ENCODE peak calls at places on chromosomes 5 and 9, in four cellular contexts. One of them, this sample, is unnamed.

GRCh38 chr9:133738039-133738805 is at the start of gene SARDH:
- DNase-seq in NCI-H748 treated with DMSO at 0.1 percent for 48 hours: no peak
- DNase-seq in gastrocnemius medialis: no peak
- DNase-seq in B cell: peak
- DNase-seq in this sample: peak

GRCh38 chr5:178998441-178998840 is 3.3 kb upstream of the GRM6 start:
- DNase-seq in NCI-H748 treated with DMSO at 0.1 percent for 48 hours: no peak
- DNase-seq in gastrocnemius medialis: no peak
- DNase-seq in B cell: no peak
- DNase-seq in this sample: no peak

GRCh38 chr5:73282383-73282782 is 109.4 kb downstream of the TMEM174 start:
- DNase-seq in NCI-H748 treated with DMSO at 0.1 percent for 48 hours: peak
- DNase-seq in gastrocnemius medialis: no peak
- DNase-seq in B cell: no peak
- DNase-seq in this sample: no peak

GRCh38 chr9:134325096-134325812 is 1.0 kb upstream of the RXRA start:
- DNase-seq in NCI-H748 treated with DMSO at 0.1 percent for 48 hours: no peak
- DNase-seq in gastrocnemius medialis: no peak
- DNase-seq in B cell: peak
- DNase-seq in this sample: peak

GRCh38 chr9:131676431-131676972 is 63.4 kb downstream of the RAPGEF1 start:
- DNase-seq in NCI-H748 treated with DMSO at 0.1 percent for 48 hours: no peak
- DNase-seq in gastrocnemius medialis: no peak
- DNase-seq in B cell: peak
- DNase-seq in this sample: no peak

GRCh38 chr5:150653145-150653761 is 7.8 kb upstream of the MYOZ3 start:
- DNase-seq in NCI-H748 treated with DMSO at 0.1 percent for 48 hours: no peak
- DNase-seq in gastrocnemius medialis: no peak
- DNase-seq in B cell: no peak
- DNase-seq in this sample: no peak

GRCh38 chr9:117325110-117325788 is 89.6 kb downstream of the ASTN2 start:
- DNase-seq in NCI-H748 treated with DMSO at 0.1 percent for 48 hours: peak
- DNase-seq in gastrocnemius medialis: no peak
- DNase-seq in B cell: no peak
- DNase-seq in this sample: no peak

GRCh38 chr5:93058309-93058708 is 522.7 kb downstream of the NR2F1-AS1 start:
- DNase-seq in NCI-H748 treated with DMSO at 0.1 percent for 48 hours: no peak
- DNase-seq in gastrocnemius medialis: no peak
- DNase-seq in B cell: no peak
- DNase-seq in this sample: no peak

GRCh38 chr5:124728331-124729307 is 17.8 kb downstream of the ZNF608 start:
- DNase-seq in NCI-H748 treated with DMSO at 0.1 percent for 48 hours: no peak
- DNase-seq in gastrocnemius medialis: no peak
- DNase-seq in B cell: no peak
- DNase-seq in this sample: no peak

GRCh38 chr5:57896596-57896995 is 414.0 kb upstream of the ACTBL2 start:
- DNase-seq in NCI-H748 treated with DMSO at 0.1 percent for 48 hours: no peak
- DNase-seq in gastrocnemius medialis: no peak
- DNase-seq in B cell: no peak
- DNase-seq in this sample: no peak

GRCh38 chr5:14502291-14502690 is 79.3 kb upstream of the OTULINL start:
- DNase-seq in NCI-H748 treated with DMSO at 0.1 percent for 48 hours: no peak
- DNase-seq in gastrocnemius medialis: no peak
- DNase-seq in B cell: no peak
- DNase-seq in this sample: no peak

GRCh38 chr5:53478411-53479044 is 1.9 kb upstream of the FST start:
- DNase-seq in NCI-H748 treated with DMSO at 0.1 percent for 48 hours: peak
- DNase-seq in gastrocnemius medialis: no peak
- DNase-seq in B cell: peak
- DNase-seq in this sample: no peak

GRCh38 chr5:178068293-178068692 is 45.0 kb upstream of the N4BP3 start:
- DNase-seq in NCI-H748 treated with DMSO at 0.1 percent for 48 hours: peak
- DNase-seq in gastrocnemius medialis: no peak
- DNase-seq in B cell: peak
- DNase-seq in this sample: no peak

GRCh38 chr9:6149315-6149714 is 66.3 kb upstream of the IL33 start:
- DNase-seq in NCI-H748 treated with DMSO at 0.1 percent for 48 hours: no peak
- DNase-seq in gastrocnemius medialis: no peak
- DNase-seq in B cell: no peak
- DNase-seq in this sample: peak

GRCh38 chr5:175893466-175893865 is 22.1 kb downstream of the CPLX2 start:
- DNase-seq in NCI-H748 treated with DMSO at 0.1 percent for 48 hours: no peak
- DNase-seq in gastrocnemius medialis: no peak
- DNase-seq in B cell: no peak
- DNase-seq in this sample: no peak

GRCh38 chr5:95709967-95710650 is 21.0 kb upstream of the RHOBTB3 start:
- DNase-seq in NCI-H748 treated with DMSO at 0.1 percent for 48 hours: peak
- DNase-seq in gastrocnemius medialis: peak
- DNase-seq in B cell: no peak
- DNase-seq in this sample: peak

GRCh38 chr5:58759745-58760144 is 176.9 kb downstream of the RAB3C start:
- DNase-seq in NCI-H748 treated with DMSO at 0.1 percent for 48 hours: no peak
- DNase-seq in gastrocnemius medialis: no peak
- DNase-seq in B cell: peak
- DNase-seq in this sample: no peak

GRCh38 chr5:171926311-171926710 is 80.1 kb downstream of the FBXW11 start:
- DNase-seq in NCI-H748 treated with DMSO at 0.1 percent for 48 hours: no peak
- DNase-seq in gastrocnemius medialis: no peak
- DNase-seq in B cell: peak
- DNase-seq in this sample: no peak

GRCh38 chr5:169091396-169091980 is 209.5 kb downstream of the SLIT3 start:
- DNase-seq in NCI-H748 treated with DMSO at 0.1 percent for 48 hours: no peak
- DNase-seq in gastrocnemius medialis: no peak
- DNase-seq in B cell: no peak
- DNase-seq in this sample: no peak

GRCh38 chr5:143653256-143653655 is 158.7 kb upstream of the HMHB1 start:
- DNase-seq in NCI-H748 treated with DMSO at 0.1 percent for 48 hours: no peak
- DNase-seq in gastrocnemius medialis: no peak
- DNase-seq in B cell: no peak
- DNase-seq in this sample: no peak

GRCh38 chr9:69027355-69028097 is 8.0 kb upstream of the FXN start:
- DNase-seq in NCI-H748 treated with DMSO at 0.1 percent for 48 hours: peak
- DNase-seq in gastrocnemius medialis: no peak
- DNase-seq in B cell: peak
- DNase-seq in this sample: no peak

GRCh38 chr9:32378993-32379729 is 5.3 kb upstream of the ACO1 start:
- DNase-seq in NCI-H748 treated with DMSO at 0.1 percent for 48 hours: peak
- DNase-seq in gastrocnemius medialis: no peak
- DNase-seq in B cell: peak
- DNase-seq in this sample: no peak

GRCh38 chr9:33734911-33735310 is 60.5 kb upstream of the PRSS3 start:
- DNase-seq in NCI-H748 treated with DMSO at 0.1 percent for 48 hours: no peak
- DNase-seq in gastrocnemius medialis: no peak
- DNase-seq in B cell: no peak
- DNase-seq in this sample: no peak

GRCh38 chr5:127228540-127229184 is 61.9 kb upstream of the MEGF10 start:
- DNase-seq in NCI-H748 treated with DMSO at 0.1 percent for 48 hours: no peak
- DNase-seq in gastrocnemius medialis: no peak
- DNase-seq in B cell: peak
- DNase-seq in this sample: no peak

GRCh38 chr9:110049699-110050450 is 158.1 kb downstream of the C9orf152 start:
- DNase-seq in NCI-H748 treated with DMSO at 0.1 percent for 48 hours: no peak
- DNase-seq in gastrocnemius medialis: no peak
- DNase-seq in B cell: peak
- DNase-seq in this sample: peak

GRCh38 chr9:13186774-13187173 is 92.7 kb downstream of the MPDZ start:
- DNase-seq in NCI-H748 treated with DMSO at 0.1 percent for 48 hours: no peak
- DNase-seq in gastrocnemius medialis: no peak
- DNase-seq in B cell: no peak
- DNase-seq in this sample: no peak

GRCh38 chr5:115920171-115920725 is 42.0 kb upstream of the LVRN start:
- DNase-seq in NCI-H748 treated with DMSO at 0.1 percent for 48 hours: no peak
- DNase-seq in gastrocnemius medialis: no peak
- DNase-seq in B cell: no peak
- DNase-seq in this sample: no peak

GRCh38 chr9:96006961-96007360 is 131.5 kb downstream of the ERCC6L2 start:
- DNase-seq in NCI-H748 treated with DMSO at 0.1 percent for 48 hours: no peak
- DNase-seq in gastrocnemius medialis: no peak
- DNase-seq in B cell: no peak
- DNase-seq in this sample: no peak

GRCh38 chr9:124000784-124001444 is 10.7 kb upstream of the LHX2 start:
- DNase-seq in NCI-H748 treated with DMSO at 0.1 percent for 48 hours: peak
- DNase-seq in gastrocnemius medialis: no peak
- DNase-seq in B cell: peak
- DNase-seq in this sample: no peak

GRCh38 chr9:36337865-36338264 is 62.2 kb downstream of the RNF38 start:
- DNase-seq in NCI-H748 treated with DMSO at 0.1 percent for 48 hours: no peak
- DNase-seq in gastrocnemius medialis: no peak
- DNase-seq in B cell: no peak
- DNase-seq in this sample: no peak

GRCh38 chr5:159444441-159445082 is 114.3 kb upstream of the IL12B start:
- DNase-seq in NCI-H748 treated with DMSO at 0.1 percent for 48 hours: peak
- DNase-seq in gastrocnemius medialis: no peak
- DNase-seq in B cell: peak
- DNase-seq in this sample: no peak

GRCh38 chr9:9949368-9949767 is 663.4 kb downstream of the PTPRD start:
- DNase-seq in NCI-H748 treated with DMSO at 0.1 percent for 48 hours: no peak
- DNase-seq in gastrocnemius medialis: no peak
- DNase-seq in B cell: no peak
- DNase-seq in this sample: no peak

GRCh38 chr5:321233-321725 is at the start of gene AHRR:
- DNase-seq in NCI-H748 treated with DMSO at 0.1 percent for 48 hours: peak
- DNase-seq in gastrocnemius medialis: no peak
- DNase-seq in B cell: peak
- DNase-seq in this sample: peak

GRCh38 chr5:135251099-135251498 is 147.9 kb downstream of the MACROH2A1 start:
- DNase-seq in NCI-H748 treated with DMSO at 0.1 percent for 48 hours: peak
- DNase-seq in gastrocnemius medialis: no peak
- DNase-seq in B cell: no peak
- DNase-seq in this sample: no peak

GRCh38 chr9:72383978-72384709 is 19.1 kb upstream of the ZFAND5 start:
- DNase-seq in NCI-H748 treated with DMSO at 0.1 percent for 48 hours: no peak
- DNase-seq in gastrocnemius medialis: no peak
- DNase-seq in B cell: no peak
- DNase-seq in this sample: no peak

GRCh38 chr9:127976498-127976897 is 4.3 kb downstream of the EEIG1 start:
- DNase-seq in NCI-H748 treated with DMSO at 0.1 percent for 48 hours: peak
- DNase-seq in gastrocnemius medialis: no peak
- DNase-seq in B cell: peak
- DNase-seq in this sample: peak

GRCh38 chr5:154274828-154275185 is 84.3 kb downstream of the GALNT10 start:
- DNase-seq in NCI-H748 treated with DMSO at 0.1 percent for 48 hours: no peak
- DNase-seq in gastrocnemius medialis: no peak
- DNase-seq in B cell: no peak
- DNase-seq in this sample: no peak

GRCh38 chr5:159886312-159886711 is 30.0 kb upstream of the ADRA1B start:
- DNase-seq in NCI-H748 treated with DMSO at 0.1 percent for 48 hours: no peak
- DNase-seq in gastrocnemius medialis: no peak
- DNase-seq in B cell: no peak
- DNase-seq in this sample: no peak

GRCh38 chr5:135641329-135642178 is 62.8 kb upstream of the CXCL14 start:
- DNase-seq in NCI-H748 treated with DMSO at 0.1 percent for 48 hours: no peak
- DNase-seq in gastrocnemius medialis: no peak
- DNase-seq in B cell: no peak
- DNase-seq in this sample: no peak

GRCh38 chr9:116860509-116861120 is 173.5 kb downstream of the TRIM32 start:
- DNase-seq in NCI-H748 treated with DMSO at 0.1 percent for 48 hours: peak
- DNase-seq in gastrocnemius medialis: peak
- DNase-seq in B cell: peak
- DNase-seq in this sample: peak